ENCODE peak calls at places on chromosomes 4 and X, in four cellular contexts. E is stimulated activated CD4-positive, alpha-beta T cell treated with anti-CD3 and anti-CD28 coated beads, Interleukin-15, amount 100 ng/mL, for 1 hour; C is NCI-H510A treated with DMSO at 0.1 percent for 48 hours; A is pancreas. H is an unnamed sample.
A peak's percentile ranks its signal among the peaks of the same experiment; 100 is the strongest.

GRCh38 chrX:17022205-17022604 is 75.7 kb downstream of the REPS2 start:
- DNase-seq in E (no peak), C (no peak), A (no peak), H (no peak)

GRCh38 chrX:44239036-44239435 is 104.4 kb downstream of the EFHC2 start:
- DNase-seq in E (no peak), C (no peak), A (no peak), H (no peak)

GRCh38 chr4:112857461-112857860 is 192.0 kb upstream of the ANK2 start:
- DNase-seq in E (no peak), C (no peak), A (no peak), H (no peak)

GRCh38 chr4:89253935-89254334 is 53.7 kb downstream of the GPRIN3 start:
- DNase-seq in E (no peak), C (no peak), A (no peak), H (no peak)

GRCh38 chr4:80027611-80028010 is 45.4 kb downstream of the ANTXR2 start:
- DNase-seq in E (no peak), C (no peak), A (no peak), H (no peak)

GRCh38 chrX:139211568-139212182 is 318.9 kb upstream of the F9 start:
- DNase-seq in E (no peak), C (no peak), A (no peak), H (no peak)

GRCh38 chrX:10051866-10052265 is 84.7 kb downstream of the CLDN34 start:
- DNase-seq in E (no peak), C (no peak), A (no peak), H (no peak)

GRCh38 chr4:88646528-88647280 is 50.9 kb downstream of the NAP1L5 start:
- DNase-seq in E (no peak), C (no peak), A (no peak), H (no peak)

GRCh38 chrX:39470588-39471155 is 627.1 kb downstream of the BCOR start:
- DNase-seq in E (no peak), C (no peak), A (no peak), H (no peak)

GRCh38 chrX:97123001-97123400 is 239.3 kb downstream of the RPA4 start:
- DNase-seq in E (no peak), C (no peak), A (no peak), H (no peak)

GRCh38 chrX:102637561-102637960 is 13.7 kb upstream of the GPRASP1 start:
- DNase-seq in E (no peak), C (no peak), A (no peak), H (no peak)

GRCh38 chr4:95547708-95548471 is 883 bp downstream of the UNC5C start:
- DNase-seq in E (no peak), C (no peak), A (no peak), H (no peak)

GRCh38 chr4:56552273-56552672 is 46.7 kb downstream of the ARL9 start:
- DNase-seq in E (no peak), C (no peak), A (no peak), H (no peak)

GRCh38 chr4:55431710-55432336 is 36.1 kb downstream of the TMEM165 start:
- DNase-seq in E (no peak), C (no peak), A (no peak), H (no peak)

GRCh38 chr4:38873290-38873949 is 5.8 kb downstream of the FAM114A1 start:
- DNase-seq in E (no peak), C (peak; percentile 21), A (no peak), H (peak; percentile 50)

GRCh38 chr4:6848717-6849305 is 60.8 kb upstream of the TBC1D14 start:
- DNase-seq in E (no peak), C (no peak), A (no peak), H (no peak)

GRCh38 chr4:55311792-55312490 is 34.1 kb upstream of the SRD5A3 start:
- DNase-seq in E (no peak), C (no peak), A (no peak), H (no peak)

GRCh38 chr4:106893395-106893881 is 142.7 kb downstream of the DKK2 start:
- DNase-seq in E (no peak), C (no peak), A (no peak), H (no peak)